ENCODE peak calls at places on chromosomes 7 and 10, in seven cellular contexts. One of them, this sample, is unnamed.

GRCh38 chr10:124496620-124497019 is 35.0 kb downstream of the LHPP start:
- DNase-seq in SK-N-SH: no peak
- DNase-seq in K562: no peak
- DNase-seq in GM12878: no peak
- DNase-seq in A549: no peak
- DNase-seq in HepG2: no peak
- DNase-seq in IMR-90: no peak
- DNase-seq in this sample: no peak

GRCh38 chr10:17232276-17232987 is 4.4 kb downstream of the VIM start:
- DNase-seq in SK-N-SH: no peak
- DNase-seq in K562: no peak
- DNase-seq in GM12878: peak
- DNase-seq in A549: no peak
- DNase-seq in HepG2: no peak
- DNase-seq in IMR-90: peak
- DNase-seq in this sample: no peak

GRCh38 chr7:71301167-71301566 is 169.2 kb downstream of the GALNT17 start:
- DNase-seq in SK-N-SH: no peak
- DNase-seq in K562: no peak
- DNase-seq in GM12878: no peak
- DNase-seq in A549: no peak
- DNase-seq in HepG2: no peak
- DNase-seq in IMR-90: no peak
- DNase-seq in this sample: no peak

GRCh38 chr7:86747698-86748097 is 104.0 kb downstream of the GRM3 start:
- DNase-seq in SK-N-SH: no peak
- DNase-seq in K562: no peak
- DNase-seq in GM12878: no peak
- DNase-seq in A549: no peak
- DNase-seq in HepG2: no peak
- DNase-seq in IMR-90: no peak
- DNase-seq in this sample: no peak

GRCh38 chr10:127738512-127739424 is 1.8 kb downstream of the FOXI2 start:
- DNase-seq in SK-N-SH: peak
- DNase-seq in K562: no peak
- DNase-seq in GM12878: no peak
- DNase-seq in A549: no peak
- DNase-seq in HepG2: no peak
- DNase-seq in IMR-90: no peak
- DNase-seq in this sample: peak

GRCh38 chr10:99766282-99766681 is 16.2 kb upstream of the ABCC2 start:
- DNase-seq in SK-N-SH: no peak
- DNase-seq in K562: no peak
- DNase-seq in GM12878: peak
- DNase-seq in A549: no peak
- DNase-seq in HepG2: no peak
- DNase-seq in IMR-90: no peak
- DNase-seq in this sample: no peak

GRCh38 chr10:14253079-14253478 is 77.6 kb downstream of the FRMD4A start:
- DNase-seq in SK-N-SH: no peak
- DNase-seq in K562: no peak
- DNase-seq in GM12878: no peak
- DNase-seq in A549: no peak
- DNase-seq in HepG2: no peak
- DNase-seq in IMR-90: no peak
- DNase-seq in this sample: no peak

GRCh38 chr10:60237977-60238376 is 151.7 kb downstream of the ANK3 start:
- DNase-seq in SK-N-SH: no peak
- DNase-seq in K562: no peak
- DNase-seq in GM12878: peak
- DNase-seq in A549: no peak
- DNase-seq in HepG2: no peak
- DNase-seq in IMR-90: peak
- DNase-seq in this sample: no peak

GRCh38 chr10:133565441-133566294 is at the start of gene SYCE1:
- DNase-seq in SK-N-SH: no peak
- DNase-seq in K562: peak
- DNase-seq in GM12878: no peak
- DNase-seq in A549: no peak
- DNase-seq in HepG2: no peak
- DNase-seq in IMR-90: no peak
- DNase-seq in this sample: no peak

GRCh38 chr7:72152171-72153131 is 259.7 kb downstream of the CALN1 start:
- DNase-seq in SK-N-SH: no peak
- DNase-seq in K562: no peak
- DNase-seq in GM12878: no peak
- DNase-seq in A549: no peak
- DNase-seq in HepG2: peak
- DNase-seq in IMR-90: no peak
- DNase-seq in this sample: no peak

GRCh38 chr10:10500941-10501340 is 516.7 kb upstream of the CELF2 start:
- DNase-seq in SK-N-SH: no peak
- DNase-seq in K562: no peak
- DNase-seq in GM12878: no peak
- DNase-seq in A549: no peak
- DNase-seq in HepG2: no peak
- DNase-seq in IMR-90: peak
- DNase-seq in this sample: no peak

GRCh38 chr10:22874189-22874854 is 53.5 kb upstream of the ARMC3 start:
- DNase-seq in SK-N-SH: no peak
- DNase-seq in K562: no peak
- DNase-seq in GM12878: no peak
- DNase-seq in A549: no peak
- DNase-seq in HepG2: no peak
- DNase-seq in IMR-90: no peak
- DNase-seq in this sample: no peak

GRCh38 chr7:71864130-71864529 is 548.0 kb downstream of the CALN1 start:
- DNase-seq in SK-N-SH: no peak
- DNase-seq in K562: no peak
- DNase-seq in GM12878: no peak
- DNase-seq in A549: no peak
- DNase-seq in HepG2: no peak
- DNase-seq in IMR-90: no peak
- DNase-seq in this sample: no peak

GRCh38 chr7:30616318-30616717 is 21.6 kb downstream of the GARS1 start:
- DNase-seq in SK-N-SH: no peak
- DNase-seq in K562: no peak
- DNase-seq in GM12878: no peak
- DNase-seq in A549: no peak
- DNase-seq in HepG2: peak
- DNase-seq in IMR-90: peak
- DNase-seq in this sample: no peak

GRCh38 chr10:63409465-63410027 is 56.2 kb downstream of the JMJD1C start:
- DNase-seq in SK-N-SH: peak
- DNase-seq in K562: no peak
- DNase-seq in GM12878: no peak
- DNase-seq in A549: no peak
- DNase-seq in HepG2: no peak
- DNase-seq in IMR-90: peak
- DNase-seq in this sample: no peak

GRCh38 chr7:37376386-37376785 is 72.3 kb downstream of the ELMO1 start:
- DNase-seq in SK-N-SH: no peak
- DNase-seq in K562: no peak
- DNase-seq in GM12878: no peak
- DNase-seq in A549: no peak
- DNase-seq in HepG2: no peak
- DNase-seq in IMR-90: no peak
- DNase-seq in this sample: no peak

GRCh38 chr7:17139081-17139480 is 159.4 kb upstream of the AHR start:
- DNase-seq in SK-N-SH: no peak
- DNase-seq in K562: no peak
- DNase-seq in GM12878: no peak
- DNase-seq in A549: no peak
- DNase-seq in HepG2: no peak
- DNase-seq in IMR-90: no peak
- DNase-seq in this sample: no peak

GRCh38 chr10:89142562-89142961 is 64.6 kb downstream of the CH25H start:
- DNase-seq in SK-N-SH: no peak
- DNase-seq in K562: no peak
- DNase-seq in GM12878: no peak
- DNase-seq in A549: no peak
- DNase-seq in HepG2: no peak
- DNase-seq in IMR-90: no peak
- DNase-seq in this sample: no peak

GRCh38 chr10:78912361-78913218 is 156.2 kb upstream of the ZMIZ1 start:
- DNase-seq in SK-N-SH: no peak
- DNase-seq in K562: no peak
- DNase-seq in GM12878: no peak
- DNase-seq in A549: no peak
- DNase-seq in HepG2: no peak
- DNase-seq in IMR-90: no peak
- DNase-seq in this sample: no peak

GRCh38 chr10:78914502-78915330 is 154.1 kb upstream of the ZMIZ1 start:
- DNase-seq in SK-N-SH: no peak
- DNase-seq in K562: no peak
- DNase-seq in GM12878: peak
- DNase-seq in A549: no peak
- DNase-seq in HepG2: no peak
- DNase-seq in IMR-90: no peak
- DNase-seq in this sample: no peak

GRCh38 chr10:78914060-78914378 is 154.7 kb upstream of the ZMIZ1 start:
- DNase-seq in SK-N-SH: no peak
- DNase-seq in K562: no peak
- DNase-seq in GM12878: no peak
- DNase-seq in A549: no peak
- DNase-seq in HepG2: no peak
- DNase-seq in IMR-90: no peak
- DNase-seq in this sample: no peak

GRCh38 chr10:78911533-78912340 is 157.0 kb upstream of the ZMIZ1 start:
- DNase-seq in SK-N-SH: no peak
- DNase-seq in K562: no peak
- DNase-seq in GM12878: no peak
- DNase-seq in A549: no peak
- DNase-seq in HepG2: no peak
- DNase-seq in IMR-90: no peak
- DNase-seq in this sample: no peak

DNA sequence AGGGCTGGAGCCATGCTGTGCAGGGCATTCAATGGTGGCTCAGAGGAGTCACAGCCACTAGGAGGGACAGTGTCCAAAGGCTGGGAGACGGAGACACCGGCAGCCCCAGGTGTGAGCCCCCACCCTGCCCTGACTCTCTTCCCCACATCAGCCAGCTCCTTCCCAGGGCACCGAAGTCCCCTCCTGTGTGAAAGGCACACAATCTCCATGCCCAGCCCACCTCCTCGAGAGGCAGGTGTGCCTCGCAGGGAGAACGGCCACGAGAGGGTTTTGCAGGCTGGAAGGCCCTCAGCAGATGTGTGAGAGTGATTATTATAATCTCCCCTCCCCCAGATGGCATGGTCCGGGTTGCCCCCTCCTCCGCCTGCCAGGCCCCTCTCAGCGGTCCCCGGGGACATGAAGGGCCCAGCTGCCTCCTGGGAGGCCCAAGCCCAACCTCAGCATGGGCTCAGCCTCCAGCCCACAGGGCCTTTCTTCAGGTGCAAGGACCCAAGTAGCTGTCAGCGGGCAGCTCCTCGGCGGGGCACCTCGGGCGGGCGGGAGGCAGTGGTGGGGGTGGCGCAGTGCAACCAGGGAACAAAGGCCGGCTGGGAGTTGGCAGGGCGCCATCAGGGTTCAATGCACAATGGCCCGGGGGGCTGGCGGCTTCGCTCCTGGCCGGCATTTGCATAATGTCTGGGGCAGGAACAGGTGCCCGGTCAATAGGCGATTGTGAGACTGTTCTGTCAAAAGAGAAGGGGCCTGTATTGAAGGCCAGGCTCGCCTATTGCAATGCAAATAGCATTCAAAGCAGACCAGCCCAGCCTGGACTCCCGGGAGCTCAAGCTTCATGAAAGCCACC is 155.3 kb upstream of the ZMIZ1 start:
- DNase-seq in SK-N-SH: peak
- DNase-seq in K562: no peak
- DNase-seq in GM12878: no peak
- DNase-seq in A549: no peak
- DNase-seq in HepG2: peak
- DNase-seq in IMR-90: no peak
- DNase-seq in this sample: peak
- TF ChIP-seq USF2 in SK-N-SH: no peak
- TF ChIP-seq USF2 in K562: no peak
- TF ChIP-seq USF2 in GM12878: no peak
- TF ChIP-seq USF2 in A549: no peak
- TF ChIP-seq USF2 in HepG2: no peak
- TF ChIP-seq USF2 in IMR-90: no peak
- TF ChIP-seq USF2 in this sample: no peak

GRCh38 chr10:119539359-119539651 is 3.2 kb downstream of the RGS10 start:
- DNase-seq in SK-N-SH: no peak
- DNase-seq in K562: no peak
- DNase-seq in GM12878: no peak
- DNase-seq in A549: no peak
- DNase-seq in HepG2: no peak
- DNase-seq in IMR-90: no peak
- DNase-seq in this sample: no peak
- H3K27ac ChIP-seq in SK-N-SH: no peak
- H3K27ac ChIP-seq in K562: peak
- H3K27ac ChIP-seq in GM12878: peak
- H3K27ac ChIP-seq in A549: no peak
- H3K27ac ChIP-seq in HepG2: no peak
- H3K27ac ChIP-seq in IMR-90: no peak
- H3K27ac ChIP-seq in this sample: no peak

GRCh38 chr7:48351893-48352292 is 180.6 kb downstream of the ABCA13 start:
- DNase-seq in SK-N-SH: no peak
- DNase-seq in K562: no peak
- DNase-seq in GM12878: no peak
- DNase-seq in A549: no peak
- DNase-seq in HepG2: no peak
- DNase-seq in IMR-90: no peak
- DNase-seq in this sample: no peak
- TF ChIP-seq USF2 in SK-N-SH: no peak
- TF ChIP-seq USF2 in K562: no peak
- TF ChIP-seq USF2 in GM12878: no peak
- TF ChIP-seq USF2 in A549: no peak
- TF ChIP-seq USF2 in HepG2: no peak
- TF ChIP-seq USF2 in IMR-90: no peak
- TF ChIP-seq USF2 in this sample: no peak

DNA sequence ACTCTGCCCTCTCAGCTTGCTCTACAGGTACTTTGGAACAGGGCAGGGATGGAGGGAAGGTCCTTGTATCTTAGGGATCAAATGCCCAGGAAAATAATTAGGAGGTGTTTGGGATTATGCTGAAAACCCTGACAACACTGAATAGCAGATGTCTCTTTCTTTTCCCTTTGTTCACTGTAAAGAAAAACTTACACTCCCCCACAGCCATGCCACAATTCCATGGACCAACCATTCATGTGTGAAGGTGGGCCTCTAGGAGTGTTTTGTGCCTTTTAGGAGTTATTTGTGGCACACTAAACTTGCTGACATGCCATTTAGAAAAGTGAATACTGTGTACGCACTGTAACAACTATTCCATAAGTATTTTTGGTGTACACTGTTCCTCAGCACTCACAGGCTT is 108.1 kb downstream of the SNX10 start:
- DNase-seq in SK-N-SH: peak
- DNase-seq in K562: no peak
- DNase-seq in GM12878: no peak
- DNase-seq in A549: no peak
- DNase-seq in HepG2: no peak
- DNase-seq in IMR-90: no peak
- DNase-seq in this sample: no peak
- H3K27ac ChIP-seq in SK-N-SH: peak
- H3K27ac ChIP-seq in K562: no peak
- H3K27ac ChIP-seq in GM12878: no peak
- H3K27ac ChIP-seq in A549: no peak
- H3K27ac ChIP-seq in HepG2: no peak
- H3K27ac ChIP-seq in IMR-90: no peak
- H3K27ac ChIP-seq in this sample: no peak